ENCODE peak calls at places on chromosomes 2 and 18, in four cellular contexts. One of them, this sample, is unnamed.

GRCh38 chr18:77973745-77974144 is 724.1 kb downstream of the GALR1 start:
- DNase-seq in WERI-Rb-1: no peak
- DNase-seq in GM04504: no peak
- DNase-seq in NCI-H69: no peak
- DNase-seq in this sample: no peak

GRCh38 chr18:63422862-63423304 is 607 bp upstream of the VPS4B start:
- DNase-seq in WERI-Rb-1: no peak
- DNase-seq in GM04504: no peak
- DNase-seq in NCI-H69: no peak
- DNase-seq in this sample: no peak

GRCh38 chr18:1665064-1665463 is 760.4 kb downstream of the ADCYAP1 start:
- DNase-seq in WERI-Rb-1: no peak
- DNase-seq in GM04504: no peak
- DNase-seq in NCI-H69: peak
- DNase-seq in this sample: peak

GRCh38 chr18:55515946-55516710 is 71.9 kb downstream of the TCF4 start:
- DNase-seq in WERI-Rb-1: no peak
- DNase-seq in GM04504: no peak
- DNase-seq in NCI-H69: no peak
- DNase-seq in this sample: no peak

GRCh38 chr2:38740851-38741541 is 10.2 kb downstream of the SRSF7 start:
- DNase-seq in WERI-Rb-1: no peak
- DNase-seq in GM04504: no peak
- DNase-seq in NCI-H69: peak
- DNase-seq in this sample: peak

GRCh38 chr2:181164699-181165098 is 184.3 kb downstream of the UBE2E3 start:
- DNase-seq in WERI-Rb-1: no peak
- DNase-seq in GM04504: no peak
- DNase-seq in NCI-H69: no peak
- DNase-seq in this sample: no peak

GRCh38 chr2:62197017-62197586 is 1.2 kb downstream of the B3GNT2 start:
- DNase-seq in WERI-Rb-1: no peak
- DNase-seq in GM04504: no peak
- DNase-seq in NCI-H69: peak
- DNase-seq in this sample: peak

GRCh38 chr2:128441341-128442052 is 122.8 kb upstream of the HS6ST1 start:
- DNase-seq in WERI-Rb-1: no peak
- DNase-seq in GM04504: no peak
- DNase-seq in NCI-H69: no peak
- DNase-seq in this sample: no peak

GRCh38 chr18:59049726-59050660 is 89.7 kb upstream of the SEC11C start:
- DNase-seq in WERI-Rb-1: peak
- DNase-seq in GM04504: no peak
- DNase-seq in NCI-H69: peak
- DNase-seq in this sample: no peak

This sample was measured in left kidney.